ENCODE peak calls at places on chromosomes 16 and 17, in six cellular contexts. X is posterior cingulate gyrus, V is NCI-H146, W is AG10803, P is SK-MEL-5, G is lung. J is an unnamed sample.

GRCh38 chr16:53614346-53614745 is 89.3 kb downstream of the RPGRIP1L start:
- DNase-seq in G (no peak), V (no peak), P (no peak), W (peak), X (no peak), J (no peak)

GRCh38 chr17:75406222-75406615 is 741 bp upstream of the GRB2 start:
- DNase-seq in P (no peak), V (no peak), W (peak), G (no peak), X (no peak), J (peak)

GRCh38 chr17:58307468-58308172 is 21.0 kb downstream of the TSPOAP1 start:
- DNase-seq in P (no peak), V (no peak), X (no peak), W (no peak), G (peak), J (no peak)

GRCh38 chr16:3698941-3699340 is 18.4 kb downstream of the TRAP1 start:
- DNase-seq in P (no peak), X (no peak), V (no peak), W (no peak), G (no peak), J (no peak)

GRCh38 chr17:1030684-1031557 is 34.0 kb downstream of the TIMM22 start:
- DNase-seq in G (no peak), P (no peak), X (peak), W (peak), V (no peak), J (no peak)

GRCh38 chr16:77236063-77236511 is 36.9 kb downstream of the SYCE1L start:
- DNase-seq in X (peak), W (peak), P (peak), G (peak), V (peak), J (peak)

GRCh38 chr16:9033125-9033830 is 58.2 kb upstream of the HAPSTR1 start:
- DNase-seq in W (peak), X (peak), V (peak), P (peak), G (no peak), J (peak)

GRCh38 chr16:1091992-1092552 is 4.0 kb downstream of the C1QTNF8 start:
- DNase-seq in G (no peak), P (no peak), W (no peak), V (no peak), X (no peak), J (no peak)

GRCh38 chr17:70327723-70328122 is 158.4 kb downstream of the KCNJ2 start:
- DNase-seq in V (no peak), W (no peak), G (no peak), X (no peak), P (no peak), J (no peak)

GRCh38 chr17:75832652-75833400 is 11.4 kb downstream of the UNC13D start:
- DNase-seq in X (no peak), V (peak), P (no peak), G (no peak), W (no peak), J (no peak)

GRCh38 chr16:56298948-56299602 is 107.8 kb downstream of the GNAO1 start:
- DNase-seq in V (no peak), P (peak), G (no peak), W (no peak), X (peak), J (no peak)

GRCh38 chr17:58527949-58528348 is 13.5 kb upstream of the MTMR4 start:
- DNase-seq in G (no peak), V (no peak), W (no peak), X (peak), P (no peak), J (peak)

GRCh38 chr17:1058423-1059130 is 61.6 kb downstream of the TIMM22 start:
- DNase-seq in P (peak), G (peak), X (peak), W (peak), V (peak), J (peak)

GRCh38 chr17:80055597-80055996 is 19.2 kb downstream of the CCDC40 start:
- DNase-seq in V (no peak), G (no peak), X (no peak), P (no peak), W (no peak), J (peak)

GRCh38 chr16:3454631-3455147 is 11.2 kb downstream of the NAA60 start:
- DNase-seq in X (no peak), V (no peak), W (no peak), P (no peak), G (no peak), J (no peak)

GRCh38 chr16:52470601-52471000 is 76.3 kb downstream of the TOX3 start:
- DNase-seq in V (peak), X (no peak), P (no peak), G (no peak), W (no peak), J (no peak)

GRCh38 chr16:2818278-2818876 is 1.3 kb downstream of the PRSS21 start:
- DNase-seq in X (no peak), V (no peak), W (no peak), P (no peak), G (no peak), J (no peak)

GRCh38 chr17:1949754-1950153 is 75.4 kb downstream of the RTN4RL1 start:
- DNase-seq in X (no peak), V (no peak), G (no peak), W (no peak), P (no peak), J (no peak)

GRCh38 chr17:77995146-77995852 is 36.8 kb downstream of the TNRC6C start:
- DNase-seq in P (no peak), V (peak), W (peak), G (no peak), X (no peak), J (no peak)

GRCh38 chr17:47611372-47612350 is 38.1 kb upstream of the KPNB1 start:
- DNase-seq in V (no peak), W (peak), X (no peak), P (no peak), G (no peak), J (peak)

GRCh38 chr17:17676752-17677151 is 4.5 kb upstream of the RAI1 start:
- DNase-seq in P (no peak), V (no peak), W (no peak), X (no peak), G (no peak), J (no peak)

GRCh38 chr17:66633322-66633965 is 201.5 kb upstream of the CACNG5 start:
- DNase-seq in G (no peak), P (no peak), W (peak), V (no peak), X (no peak), J (no peak)

GRCh38 chr17:79165296-79165695 is 90.7 kb downstream of the ENGASE start:
- DNase-seq in X (no peak), W (no peak), G (no peak), P (no peak), V (no peak), J (no peak)

GRCh38 chr17:64281962-64282752 is 19.1 kb upstream of the TEX2 start:
- DNase-seq in P (peak), W (peak), G (peak), V (peak), X (peak), J (peak)

GRCh38 chr16:931171-931570 is 39.6 kb downstream of the LMF1 start:
- DNase-seq in X (no peak), G (no peak), P (no peak), V (no peak), W (no peak), J (no peak)

GRCh38 chr17:34499576-34499975 is 79.8 kb upstream of the TMEM132E start:
- DNase-seq in X (no peak), G (no peak), W (peak), V (no peak), P (no peak), J (peak)

GRCh38 chr16:27230562-27230991 is 27.3 kb downstream of the KDM8 start:
- DNase-seq in P (no peak), X (no peak), G (no peak), V (no peak), W (no peak), J (no peak)

GRCh38 chr17:3598078-3598477 is 11.1 kb downstream of the TRPV1 start:
- DNase-seq in W (no peak), P (no peak), G (no peak), V (no peak), X (no peak), J (no peak)

GRCh38 chr17:14330492-14330920 is 29.6 kb downstream of the HS3ST3B1 start:
- DNase-seq in V (no peak), G (peak), W (peak), P (no peak), X (no peak), J (peak)

GRCh38 chr17:44084131-44084538 is 13.6 kb downstream of the G6PC3 start:
- DNase-seq in W (no peak), G (no peak), X (no peak), P (peak), V (no peak), J (no peak)

GRCh38 chr16:28100810-28101532 is 37.5 kb upstream of the GSG1L start:
- DNase-seq in X (no peak), W (no peak), G (no peak), V (no peak), P (no peak), J (no peak)

GRCh38 chr16:84079664-84080063 is 37.1 kb upstream of the SLC38A8 start:
- DNase-seq in G (no peak), X (no peak), P (no peak), W (no peak), V (no peak), J (no peak)

GRCh38 chr17:1644493-1645206 is 882 bp downstream of the SCARF1 start:
- DNase-seq in X (no peak), G (no peak), W (peak), V (no peak), P (no peak), J (peak)

GRCh38 chr16:11202260-11203091 is 53.5 kb downstream of the SOCS1 start:
- DNase-seq in W (peak), X (no peak), P (no peak), G (no peak), V (no peak), J (no peak)

GRCh38 chr16:3004781-3005284 is 7.9 kb upstream of the CLDN9 start:
- DNase-seq in V (peak), G (peak), X (no peak), W (no peak), P (no peak), J (no peak)

GRCh38 chr17:69466451-69466850 is 52.0 kb downstream of the MAP2K6 start:
- DNase-seq in P (no peak), W (no peak), G (no peak), V (no peak), X (no peak), J (no peak)

GRCh38 chr17:68291836-68292688 is 767 bp downstream of the ARSG start:
- DNase-seq in G (peak), W (peak), V (peak), P (peak), X (peak), J (peak)

J was measured in fibroblast of villous mesenchyme.